ENCODE peak calls at places on chromosome 3, in seven cellular contexts. Q is NB4, V is dorsolateral prefrontal cortex, M is astrocyte of the spinal cord, A is HFF-Myc, R is AG10803, P is epithelial cell of esophagus. Z is an unnamed sample.

GRCh38 chr3:127762077-127762786 is 60.1 kb downstream of the MGLL start:
- DNase-seq in Q (peak), V (no peak), M (no peak), A (no peak), R (no peak), P (no peak), Z (no peak)

GRCh38 chr3:121463745-121464144 is 82.0 kb downstream of the POLQ start:
- DNase-seq in Q (no peak), V (no peak), M (no peak), A (no peak), R (no peak), P (no peak), Z (no peak)

GRCh38 chr3:108088697-108089096 is 2.1 kb downstream of the CD47 start:
- DNase-seq in Q (peak), V (no peak), M (peak), A (no peak), R (peak), P (no peak), Z (no peak)

GRCh38 chr3:62056603-62057002 is 316.7 kb downstream of the FEZF2 start:
- DNase-seq in Q (no peak), V (no peak), M (no peak), A (no peak), R (no peak), P (no peak), Z (no peak)

GRCh38 chr3:188321258-188321657 is 167.3 kb downstream of the LPP start:
- DNase-seq in Q (no peak), V (no peak), M (no peak), A (no peak), R (no peak), P (no peak), Z (no peak)

GRCh38 chr3:39657075-39657474 is 152.3 kb upstream of the MYRIP start:
- DNase-seq in Q (no peak), V (no peak), M (no peak), A (no peak), R (no peak), P (no peak), Z (no peak)

GRCh38 chr3:177554900-177555759 is 357.8 kb upstream of the TBL1XR1 start:
- DNase-seq in Q (no peak), V (peak), M (peak), A (no peak), R (peak), P (peak), Z (peak)

GRCh38 chr3:194872669-194872977 is 186.9 kb downstream of the FAM43A start:
- DNase-seq in Q (no peak), V (no peak), M (peak), A (no peak), R (peak), P (peak), Z (no peak)

GRCh38 chr3:33385423-33385822 is 54.8 kb downstream of the UBP1 start:
- DNase-seq in Q (peak), V (no peak), M (no peak), A (no peak), R (no peak), P (peak), Z (no peak)

GRCh38 chr3:154616298-154616697 is 186.3 kb upstream of the GPR149 start:
- DNase-seq in Q (peak), V (no peak), M (no peak), A (no peak), R (no peak), P (no peak), Z (no peak)

GRCh38 chr3:46682156-46682555 is 11.3 kb downstream of the ALS2CL start:
- DNase-seq in Q (peak), V (no peak), M (no peak), A (no peak), R (no peak), P (no peak), Z (no peak)

GRCh38 chr3:59839283-59839682 is 789.5 kb upstream of the CFAP20DC start:
- DNase-seq in Q (no peak), V (no peak), M (peak), A (no peak), R (peak), P (peak), Z (peak)

GRCh38 chr3:171770689-171771620 is 39.3 kb downstream of the PLD1 start:
- DNase-seq in Q (peak), V (no peak), M (peak), A (peak), R (peak), P (peak), Z (peak)

GRCh38 chr3:132597660-132598059 is 590 bp downstream of the ACKR4 start:
- DNase-seq in Q (no peak), V (no peak), M (no peak), A (no peak), R (no peak), P (no peak), Z (no peak)
- H3K4me3 ChIP-seq in Q (no peak), V (no peak), M (no peak), A (peak), R (peak), P (no peak), Z (peak)

DNA sequence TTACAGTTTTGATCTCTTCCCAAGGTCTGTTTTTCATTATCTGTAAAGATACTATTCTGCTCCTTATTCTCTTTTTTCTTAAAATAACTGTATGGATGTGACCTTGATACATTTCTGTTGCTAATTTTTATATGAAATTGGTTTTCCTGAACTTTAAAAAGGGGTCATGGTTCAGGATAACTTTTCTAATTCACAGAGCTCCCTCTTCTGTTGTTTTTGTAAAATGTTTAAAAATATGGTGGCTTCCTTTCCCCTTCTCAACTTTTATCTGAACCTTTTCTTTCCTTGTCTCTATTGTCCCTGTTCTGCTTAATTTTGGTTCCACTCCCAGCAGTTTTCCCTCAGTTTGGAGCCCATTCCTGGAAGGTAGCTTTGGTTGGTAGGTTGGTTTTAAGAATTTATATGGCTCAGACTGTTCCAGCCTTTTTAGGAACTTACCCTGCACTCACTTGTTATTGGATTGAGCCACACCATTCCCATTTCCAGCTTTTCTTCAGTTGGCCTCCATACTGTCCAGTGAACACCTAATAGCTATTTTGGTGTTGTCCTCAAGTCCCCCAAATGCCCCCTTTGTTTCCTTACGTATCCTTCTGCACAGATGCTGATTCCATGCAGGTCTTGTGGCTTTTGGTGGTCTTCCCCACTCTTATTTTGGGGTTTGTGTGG is 70.3 kb downstream of the SLMAP start:
- DNase-seq in Q (peak), V (no peak), M (no peak), A (no peak), R (peak), P (no peak), Z (no peak)
- TF ChIP-seq CTCF in Q (no peak), V (peak), M (no peak), A (no peak), R (peak), P (no peak), Z (peak)

GRCh38 chr3:8607285-8608040 is 37.1 kb downstream of the SSUH2 start:
- DNase-seq in Q (peak), V (no peak), M (peak), A (peak), R (peak), P (peak), Z (peak)

GRCh38 chr3:8604006-8604405 is 40.6 kb downstream of the SSUH2 start:
- DNase-seq in Q (no peak), V (no peak), M (no peak), A (no peak), R (no peak), P (no peak), Z (no peak)

GRCh38 chr3:8603115-8603710 is 41.4 kb downstream of the SSUH2 start:
- DNase-seq in Q (no peak), V (no peak), M (no peak), A (no peak), R (no peak), P (no peak), Z (no peak)

GRCh38 chr3:8606666-8607065 is 37.9 kb downstream of the SSUH2 start:
- DNase-seq in Q (no peak), V (no peak), M (no peak), A (no peak), R (peak), P (no peak), Z (no peak)

GRCh38 chr3:8604988-8605387 is 39.6 kb downstream of the SSUH2 start:
- DNase-seq in Q (no peak), V (no peak), M (no peak), A (no peak), R (no peak), P (no peak), Z (no peak)
- H3K4me3 ChIP-seq in Q (no peak), V (no peak), M (no peak), A (no peak), R (no peak), P (no peak), Z (no peak)

GRCh38 chr3:118842147-118842863 is 192.3 kb downstream of the IGSF11 start:
- DNase-seq in Q (peak), V (no peak), M (peak), A (no peak), R (no peak), P (peak), Z (no peak)

GRCh38 chr3:118833075-118833474 is 201.6 kb downstream of the IGSF11 start:
- DNase-seq in Q (no peak), V (no peak), M (no peak), A (no peak), R (no peak), P (no peak), Z (no peak)

DNA sequence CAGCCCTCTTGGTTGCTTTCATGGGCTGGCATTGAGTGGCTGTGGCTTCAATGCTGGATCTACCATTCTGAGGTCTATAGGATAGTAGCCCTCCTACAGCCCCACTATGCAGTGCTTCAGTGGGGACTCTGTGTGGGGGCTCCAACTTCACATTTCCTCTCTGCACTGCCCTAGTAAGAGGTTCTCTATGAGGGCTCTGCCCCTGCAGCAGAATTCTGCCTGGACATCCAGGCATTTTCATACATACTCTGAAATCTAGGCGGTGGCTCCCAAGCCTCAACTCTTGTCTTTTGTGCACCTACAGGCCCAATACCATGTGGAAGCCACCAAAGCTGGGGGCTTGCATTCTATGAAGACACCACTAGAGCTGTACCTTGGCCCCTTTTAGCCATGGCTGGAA is 195.8 kb downstream of the IGSF11 start:
- DNase-seq in Q (no peak), V (no peak), M (no peak), A (no peak), R (no peak), P (no peak), Z (no peak)
- TF ChIP-seq CTCF in Q (no peak), V (no peak), M (no peak), A (no peak), R (no peak), P (no peak), Z (no peak)

GRCh38 chr3:37321260-37321852 is 147.0 kb upstream of the LRRFIP2 start:
- DNase-seq in Q (no peak), V (no peak), M (peak), A (no peak), R (peak), P (no peak), Z (no peak)
- H3K4me3 ChIP-seq in Q (no peak), V (no peak), M (no peak), A (no peak), R (no peak), P (no peak), Z (no peak)

GRCh38 chr3:196195664-196196255 is 15.4 kb downstream of the ZDHHC19 start:
- DNase-seq in Q (no peak), V (no peak), M (no peak), A (no peak), R (no peak), P (no peak), Z (no peak)

GRCh38 chr3:196194542-196194915 is 16.7 kb downstream of the ZDHHC19 start:
- DNase-seq in Q (no peak), V (no peak), M (no peak), A (no peak), R (no peak), P (no peak), Z (no peak)

GRCh38 chr3:196193738-196194541 is 17.3 kb downstream of the ZDHHC19 start:
- DNase-seq in Q (peak), V (no peak), M (no peak), A (no peak), R (no peak), P (no peak), Z (no peak)

GRCh38 chr3:196192036-196193001 is 18.9 kb downstream of the ZDHHC19 start:
- DNase-seq in Q (peak), V (no peak), M (no peak), A (no peak), R (no peak), P (no peak), Z (no peak)

GRCh38 chr3:196193037-196193737 is 18.0 kb downstream of the ZDHHC19 start:
- DNase-seq in Q (peak), V (no peak), M (no peak), A (no peak), R (no peak), P (no peak), Z (no peak)
- TF ChIP-seq CTCF in Q (no peak), V (no peak), M (no peak), A (no peak), R (no peak), P (no peak), Z (no peak)

GRCh38 chr3:99545941-99546580 is 92.3 kb upstream of the COL8A1 start:
- DNase-seq in Q (no peak), V (no peak), M (peak), A (no peak), R (no peak), P (no peak), Z (no peak)
- H3K4me3 ChIP-seq in Q (no peak), V (no peak), M (no peak), A (no peak), R (no peak), P (no peak), Z (no peak)

Z was measured in AG09309.